ENCODE peak calls at places on chromosome 9, in six cellular contexts. B, G, O, V, T and N are unnamed samples.

GRCh38 chr9:129363216-129363873 is 185.3 kb upstream of the IER5L start:
- DNase-seq in V (no peak), B (no peak), T (no peak), G (no peak), O (no peak), N (no peak)

GRCh38 chr9:92245005-92245797 is 48.3 kb downstream of the IARS1 start:
- DNase-seq in B (no peak), T (peak; percentile 44), V (no peak), O (peak; percentile 70), G (no peak), N (no peak)

GRCh38 chr9:11142965-11143738 is 530.4 kb upstream of the PTPRD start:
- DNase-seq in V (no peak), O (no peak), B (no peak), G (no peak), T (no peak), N (no peak)

GRCh38 chr9:113483676-113484257 is 20.2 kb downstream of the RGS3 start:
- DNase-seq in O (no peak), G (no peak), B (no peak), T (no peak), V (no peak), N (no peak)

GRCh38 chr9:95083086-95083768 is 234.3 kb downstream of the FANCC start:
- DNase-seq in O (no peak), B (no peak), T (no peak), G (no peak), V (no peak), N (no peak)

GRCh38 chr9:1980387-1980786 is 34.8 kb upstream of the SMARCA2 start:
- DNase-seq in V (no peak), G (no peak), B (no peak), O (no peak), T (no peak), N (no peak)

GRCh38 chr9:101737705-101738565 is 512 bp downstream of the GRIN3A start:
- DNase-seq in B (no peak), O (no peak), V (no peak), T (no peak), G (no peak), N (no peak)

GRCh38 chr9:17578577-17578910 is 322 bp upstream of the SH3GL2 start:
- DNase-seq in O (no peak), T (no peak), G (no peak), V (no peak), B (no peak), N (no peak)

GRCh38 chr9:111986035-111986556 is 89.5 kb downstream of the UGCG start:
- DNase-seq in V (no peak), O (peak; percentile 31), T (peak; percentile 45), G (no peak), B (no peak), N (no peak)

GRCh38 chr9:114082017-114082735 is 4.1 kb upstream of the AMBP start:
- DNase-seq in T (peak; percentile 41), V (peak; percentile 73), O (peak; percentile 92), B (peak; percentile 81), G (peak; percentile 69), N (peak; percentile 61)

GRCh38 chr9:7392161-7392560 is 407.4 kb downstream of the DMAC1 start:
- DNase-seq in T (no peak), B (no peak), O (no peak), G (no peak), V (no peak), N (no peak)

GRCh38 chr9:32395483-32396216 is 11.2 kb downstream of the ACO1 start:
- DNase-seq in B (peak; percentile 51), T (peak; percentile 76), G (no peak), V (no peak), O (peak; percentile 96), N (no peak)

GRCh38 chr9:27619743-27620142 is 46.5 kb upstream of the C9orf72 start:
- DNase-seq in V (no peak), O (no peak), B (no peak), T (no peak), G (no peak), N (no peak)

GRCh38 chr9:128072144-128073021 is 4.4 kb downstream of the SLC25A25 start:
- DNase-seq in V (peak; percentile 44), G (peak; percentile 49), B (peak; percentile 85), T (no peak), O (peak; percentile 89), N (peak; percentile 91)

GRCh38 chr9:120583958-120584369 is 4.0 kb upstream of the CDK5RAP2 start:
- DNase-seq in G (peak; percentile 24), B (no peak), V (peak; percentile 15), T (peak; percentile 40), O (peak; percentile 91), N (peak; percentile 78)

GRCh38 chr9:129650680-129651235 is 8.8 kb upstream of the ASB6 start:
- DNase-seq in T (no peak), B (no peak), O (no peak), V (no peak), G (no peak), N (no peak)

GRCh38 chr9:76155361-76155760 is 238.9 kb downstream of the RFK start:
- DNase-seq in O (no peak), G (no peak), T (no peak), B (no peak), V (no peak), N (no peak)

GRCh38 chr9:133686642-133687575 is 50.7 kb downstream of the DBH start:
- DNase-seq in B (no peak), V (no peak), G (no peak), T (no peak), O (no peak), N (no peak)

GRCh38 chr9:133687856-133688761 is 50.0 kb downstream of the SARDH start:
- DNase-seq in V (no peak), B (no peak), T (no peak), G (no peak), O (no peak), N (no peak)

GRCh38 chr9:133683494-133684460 is 47.6 kb downstream of the DBH start:
- DNase-seq in B (no peak), T (no peak), O (peak; percentile 29), V (peak; percentile 75), G (no peak), N (no peak)

GRCh38 chr9:133684461-133685361 is 48.5 kb downstream of the DBH start:
- DNase-seq in O (no peak), B (no peak), T (no peak), G (no peak), V (no peak), N (no peak)

GRCh38 chr9:133685653-133686504 is 49.7 kb downstream of the DBH start:
- DNase-seq in G (no peak), V (no peak), T (no peak), O (no peak), B (no peak), N (no peak)
- TF ChIP-seq CTCF in G (no peak), V (no peak), T (no peak), O (no peak), B (no peak), N (no peak)

DNA sequence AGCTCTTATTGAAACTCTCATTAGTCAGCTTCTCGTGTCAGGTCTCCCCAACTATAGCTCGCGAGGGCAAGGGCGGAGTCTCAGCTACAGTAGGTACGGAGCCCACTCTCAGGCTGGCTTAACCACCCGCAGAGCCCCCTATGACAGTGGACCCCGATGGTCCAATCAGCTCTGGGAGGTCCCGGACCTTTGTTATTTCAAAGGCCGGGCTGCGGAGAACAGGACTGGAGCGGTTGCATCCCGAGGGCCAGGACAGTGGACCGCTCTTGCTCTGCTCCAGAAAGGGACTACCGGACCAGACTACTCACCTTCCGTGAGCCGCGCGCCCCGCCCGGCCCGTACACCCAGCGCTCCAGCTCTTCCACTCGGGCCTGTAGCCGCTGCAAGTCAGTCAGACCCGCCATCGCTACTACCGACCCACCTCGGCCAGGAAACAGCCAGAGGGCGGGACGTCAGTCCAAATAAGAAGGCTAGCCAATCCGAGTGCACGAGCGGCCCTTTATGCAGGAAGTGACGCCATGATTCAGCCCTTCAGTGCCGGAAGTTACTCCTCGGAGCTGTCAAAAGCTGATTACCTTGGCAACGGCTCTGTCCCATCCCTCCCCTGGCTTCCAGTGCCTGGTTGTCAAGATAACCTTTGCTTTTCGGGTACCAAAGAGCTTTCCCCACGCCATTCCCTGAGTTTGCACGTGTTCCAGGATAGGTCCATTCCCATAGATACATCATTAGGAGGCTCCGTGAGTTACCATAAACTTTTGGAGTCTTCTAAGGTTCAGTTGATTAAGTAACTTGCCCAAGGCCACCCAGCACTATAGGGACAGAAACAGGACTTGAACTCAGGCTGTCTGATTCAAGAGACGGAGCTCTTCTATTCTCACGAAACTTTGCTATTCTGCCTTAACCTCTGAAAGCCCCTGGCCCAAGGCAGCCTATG is at the start of gene DCTN3:
- DNase-seq in G (peak; percentile 85), B (peak; percentile 88), O (peak; percentile 97), T (peak; percentile 75), V (peak; percentile 91), N (peak; percentile 93)
- TF ChIP-seq CTCF in G (no peak), B (no peak), O (no peak), T (no peak), V (no peak), N (no peak)

DNA sequence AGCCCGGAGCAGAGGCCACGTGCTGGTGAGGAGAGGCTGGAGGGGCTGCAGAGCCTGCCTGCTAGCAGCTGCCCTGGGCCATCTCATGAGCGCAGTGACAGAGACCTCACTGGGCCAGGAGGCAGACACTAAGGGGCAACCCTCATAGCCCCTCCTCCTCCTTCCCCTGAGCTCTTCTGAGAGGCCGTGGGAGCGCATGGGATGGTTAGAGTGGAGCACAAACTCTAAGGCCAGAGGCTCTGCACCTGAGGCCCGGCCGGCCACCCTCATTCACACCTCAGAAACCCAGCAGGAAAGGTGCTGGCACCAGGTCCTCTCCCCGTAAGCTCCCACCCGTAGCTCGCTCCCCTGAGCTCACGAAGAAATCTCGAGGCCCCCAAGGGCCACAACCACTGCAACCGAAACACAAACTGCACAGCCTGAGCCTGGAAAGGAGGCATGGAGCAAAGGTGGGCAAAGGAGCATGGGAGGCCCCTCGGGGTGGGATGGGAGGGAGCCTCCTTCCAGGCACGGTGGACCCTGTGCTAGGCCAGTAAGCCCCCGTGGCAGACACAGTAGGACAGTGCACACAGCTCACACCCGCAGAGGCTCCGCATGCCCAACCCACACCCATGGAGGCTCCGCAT is 17.7 kb downstream of the CAMSAP1 start:
- DNase-seq in O (no peak), G (no peak), V (no peak), B (no peak), T (no peak), N (no peak)
- TF ChIP-seq CTCF in O (no peak), G (no peak), V (no peak), B (no peak), T (no peak), N (no peak)

GRCh38 chr9:108675708-108676107 is 180.1 kb downstream of the ACTL7B start:
- DNase-seq in O (no peak), T (no peak), B (no peak), V (no peak), G (no peak), N (no peak)

GRCh38 chr9:108677776-108678175 is 178.0 kb downstream of the ACTL7B start:
- DNase-seq in G (no peak), O (no peak), V (no peak), B (no peak), T (no peak), N (no peak)

GRCh38 chr9:108674766-108675530 is 180.8 kb downstream of the ACTL7B start:
- DNase-seq in T (no peak), G (no peak), O (no peak), B (no peak), V (no peak), N (no peak)

GRCh38 chr9:108673386-108673785 is 182.4 kb downstream of the ACTL7B start:
- DNase-seq in G (no peak), B (no peak), V (no peak), T (no peak), O (no peak), N (no peak)

DNA sequence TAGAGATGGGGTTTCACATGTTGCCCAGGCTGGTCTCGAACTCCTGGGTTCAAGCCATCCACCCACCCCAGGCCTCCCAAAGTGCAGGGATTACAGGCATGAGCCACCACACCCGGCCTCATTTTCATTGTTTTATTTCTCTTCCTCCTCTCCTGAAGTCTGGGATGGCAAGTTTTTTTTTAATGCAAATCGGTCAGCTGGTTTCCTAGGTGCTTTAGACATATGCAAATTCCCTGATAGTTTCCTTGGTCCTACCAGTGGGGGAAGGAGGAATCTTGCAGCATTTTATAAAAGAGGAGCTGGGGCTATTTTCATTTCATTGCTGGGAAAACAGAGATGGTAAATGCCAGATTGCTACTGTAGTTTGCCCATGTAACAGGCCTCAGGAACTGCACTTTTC is 179.4 kb downstream of the ACTL7B start:
- DNase-seq in G (no peak), B (no peak), V (no peak), T (no peak), O (no peak), N (no peak)
- TF ChIP-seq CTCF in G (no peak), B (no peak), V (no peak), T (no peak), O (no peak), N (no peak)